ENCODE peak calls at places on chromosomes 2 and 18, in five cellular contexts. E is activated CD8-positive, alpha-beta memory T cell treated with anti-CD3 and anti-CD28 coated beads for 48 hours; T is choroid plexus epithelial cell; W is GM12865; L is WERI-Rb-1. V is an unnamed sample.

GRCh38 chr2:217520361-217521010 is 482.3 kb downstream of the TNS1 start:
- DNase-seq in E (no peak), T (peak), W (no peak), L (no peak), V (no peak)

GRCh38 chr18:39460136-39460535 is 1894.5 kb upstream of the CELF4 start:
- DNase-seq in E (no peak), T (peak), W (no peak), L (no peak), V (peak)

GRCh38 chr2:63544017-63544627 is 44.2 kb downstream of the WDPCP start:
- DNase-seq in E (no peak), T (peak), W (peak), L (no peak), V (peak)

GRCh38 chr2:136131961-136132839 is 14.3 kb upstream of the CXCR4 start:
- DNase-seq in E (peak), T (no peak), W (peak), L (no peak), V (no peak)

GRCh38 chr2:48946444-48947048 is 191.0 kb upstream of the LHCGR start:
- DNase-seq in E (peak), T (peak), W (peak), L (peak), V (peak)

GRCh38 chr2:30115141-30115980 is 31.4 kb upstream of the YPEL5 start:
- DNase-seq in E (peak), T (peak), W (peak), L (peak), V (peak)

GRCh38 chr2:170737821-170738220 is 22.7 kb downstream of the SP5 start:
- DNase-seq in E (no peak), T (peak), W (no peak), L (no peak), V (no peak)

GRCh38 chr18:26619350-26619749 is 71.0 kb upstream of the KCTD1 start:
- DNase-seq in E (no peak), T (no peak), W (no peak), L (no peak), V (no peak)

GRCh38 chr2:210004893-210005292 is 2.5 kb downstream of the RPE start:
- DNase-seq in E (no peak), T (no peak), W (no peak), L (no peak), V (no peak)

GRCh38 chr2:232776435-232776834 is at the start of gene KCNJ13:
- DNase-seq in E (no peak), T (peak), W (no peak), L (no peak), V (peak)

GRCh38 chr2:102041351-102041750 is 49.6 kb downstream of the IL1R2 start:
- DNase-seq in E (no peak), T (peak), W (no peak), L (no peak), V (peak)

GRCh38 chr18:10160251-10160650 is 246.4 kb downstream of the VAPA start:
- DNase-seq in E (no peak), T (no peak), W (no peak), L (no peak), V (no peak)

GRCh38 chr2:234955971-234956509 is 4.2 kb downstream of the SH3BP4 start:
- DNase-seq in E (no peak), T (no peak), W (no peak), L (no peak), V (no peak)

GRCh38 chr2:75790790-75791467 is 80.2 kb upstream of the GCFC2 start:
- DNase-seq in E (no peak), T (no peak), W (peak), L (no peak), V (no peak)

GRCh38 chr2:195457873-195458272 is 199.2 kb upstream of the SLC39A10 start:
- DNase-seq in E (no peak), T (no peak), W (no peak), L (no peak), V (no peak)

GRCh38 chr2:199381531-199381930 is 76.2 kb downstream of the SATB2 start:
- DNase-seq in E (no peak), T (no peak), W (no peak), L (no peak), V (no peak)

V was measured in mesenchymal stem cell.